ENCODE peak calls at places on chromosomes 12 and 14, in seven cellular contexts. X is mesendoderm, D is IMR-90, T is H9, O is mesenchymal stem cell, K is neuronal stem cell, G is H1. S is an unnamed sample.

GRCh38 chr12:67069451-67070306 is 199.5 kb upstream of the CAND1 start:
- DNase-seq in X (peak), D (no peak), T (peak), O (peak), K (peak), G (peak), S (peak)

GRCh38 chr14:59474172-59474571 is 9.0 kb upstream of the GPR135 start:
- DNase-seq in X (no peak), D (peak), T (no peak), O (no peak), K (no peak), G (no peak), S (no peak)

GRCh38 chr12:99476956-99477355 is 170.6 kb upstream of the GARIN6 start:
- DNase-seq in X (no peak), D (no peak), T (no peak), O (no peak), K (no peak), G (no peak), S (no peak)

GRCh38 chr12:77728018-77728417 is 102.7 kb upstream of the NAV3 start:
- DNase-seq in X (no peak), D (no peak), T (no peak), O (no peak), K (no peak), G (no peak), S (no peak)

GRCh38 chr14:104794099-104794498 is 1.4 kb downstream of the AKT1 start:
- DNase-seq in X (peak), D (peak), T (peak), O (peak), K (no peak), G (peak), S (peak)

GRCh38 chr12:112183141-112183581 is 57.8 kb downstream of the TRAFD1 start:
- DNase-seq in X (no peak), D (peak), T (no peak), O (no peak), K (no peak), G (no peak), S (no peak)

GRCh38 chr14:77125275-77126073 is 16.1 kb downstream of the ZDHHC22 start:
- DNase-seq in X (peak), D (no peak), T (peak), O (no peak), K (no peak), G (no peak), S (no peak)

GRCh38 chr12:52426034-52426433 is 8.1 kb downstream of the KRT75 start:
- DNase-seq in X (no peak), D (no peak), T (no peak), O (no peak), K (no peak), G (no peak), S (no peak)

GRCh38 chr14:97077253-97077653 is 280.1 kb downstream of the VRK1 start:
- DNase-seq in X (no peak), D (no peak), T (no peak), O (peak), K (no peak), G (no peak), S (peak)

GRCh38 chr12:81083906-81084513 is 6.1 kb downstream of the ACSS3 start:
- DNase-seq in X (no peak), D (no peak), T (no peak), O (no peak), K (no peak), G (no peak), S (no peak)

GRCh38 chr12:77133566-77133965 is 68.2 kb upstream of the E2F7 start:
- DNase-seq in X (peak), D (peak), T (peak), O (peak), K (peak), G (peak), S (no peak)

DNA sequence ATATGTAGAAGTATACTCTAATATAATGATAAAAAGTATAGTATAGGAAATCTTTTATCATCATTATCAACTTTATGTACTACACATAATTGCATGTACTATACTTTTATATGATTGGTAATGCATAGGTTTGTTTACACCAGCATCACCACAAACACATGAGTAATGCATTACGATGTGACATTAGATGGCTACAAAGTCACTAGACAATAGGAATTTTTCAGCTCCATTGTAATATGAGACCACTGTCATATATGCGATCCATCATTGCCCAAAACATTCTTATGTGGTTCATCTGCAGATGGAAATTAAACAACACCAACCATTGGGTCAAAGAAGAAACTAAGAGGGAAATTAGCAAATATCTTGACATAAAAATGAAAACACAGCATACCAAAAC is 4.4 kb downstream of the ADAM20 start:
- DNase-seq in X (no peak), D (no peak), T (no peak), O (no peak), K (no peak), G (no peak), S (no peak)
- H3K18ac ChIP-seq in X (no peak), D (no peak), T (no peak), O (no peak), K (no peak), G (no peak), S (no peak)

GRCh38 chr12:496736-497135 is 37.0 kb downstream of the B4GALNT3 start:
- DNase-seq in X (no peak), D (no peak), T (peak), O (no peak), K (no peak), G (no peak), S (no peak)
- H3K18ac ChIP-seq in X (no peak), D (no peak), T (no peak), O (no peak), K (no peak), G (no peak), S (no peak)

GRCh38 chr14:70882771-70883492 is 24.3 kb upstream of the PCNX1 start:
- DNase-seq in X (no peak), D (peak), T (no peak), O (peak), K (no peak), G (no peak), S (no peak)

GRCh38 chr14:70885343-70886014 is 21.8 kb upstream of the PCNX1 start:
- DNase-seq in X (no peak), D (no peak), T (no peak), O (no peak), K (no peak), G (no peak), S (no peak)

GRCh38 chr14:70884595-70885342 is 22.5 kb upstream of the PCNX1 start:
- DNase-seq in X (no peak), D (no peak), T (no peak), O (no peak), K (no peak), G (no peak), S (no peak)

GRCh38 chr14:70879448-70879847 is 27.8 kb upstream of the PCNX1 start:
- DNase-seq in X (no peak), D (peak), T (no peak), O (no peak), K (no peak), G (no peak), S (no peak)

GRCh38 chr14:70881549-70882174 is 25.6 kb upstream of the PCNX1 start:
- DNase-seq in X (no peak), D (no peak), T (no peak), O (no peak), K (no peak), G (no peak), S (no peak)
- H3K18ac ChIP-seq in X (no peak), D (no peak), T (no peak), O (no peak), K (no peak), G (no peak), S (no peak)

GRCh38 chr14:95849761-95850160 is 26.9 kb upstream of the TUNAR start:
- DNase-seq in X (peak), D (no peak), T (no peak), O (no peak), K (no peak), G (no peak), S (no peak)
- H3K18ac ChIP-seq in X (no peak), D (no peak), T (no peak), O (no peak), K (no peak), G (no peak), S (no peak)

GRCh38 chr12:131389051-131390013 is 321.6 kb upstream of the SFSWAP start:
- DNase-seq in X (no peak), D (no peak), T (no peak), O (no peak), K (no peak), G (no peak), S (no peak)
- H3K18ac ChIP-seq in X (no peak), D (no peak), T (no peak), O (no peak), K (no peak), G (peak), S (no peak)

DNA sequence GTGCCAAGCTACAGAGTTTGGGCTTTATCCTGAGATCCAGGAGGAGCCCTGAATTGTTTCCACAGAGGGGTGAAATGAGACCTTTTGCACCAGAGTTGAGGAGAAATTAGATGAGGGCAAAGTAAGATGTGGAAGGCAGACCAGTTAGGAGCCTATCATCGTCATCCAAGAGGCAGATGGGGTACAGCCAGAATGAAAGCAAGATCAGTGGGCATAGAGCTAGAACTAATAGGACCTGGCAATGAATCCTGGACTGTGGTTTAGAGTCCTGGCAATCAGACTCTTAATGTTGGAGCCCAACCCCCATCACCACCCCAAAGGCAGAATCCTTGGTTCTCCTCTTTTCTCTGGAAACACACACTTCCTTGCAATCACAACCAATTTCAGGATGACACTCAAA is 166.6 kb upstream of the HMGA2 start:
- DNase-seq in X (no peak), D (no peak), T (no peak), O (no peak), K (no peak), G (no peak), S (no peak)
- H3K18ac ChIP-seq in X (peak), D (peak), T (no peak), O (peak), K (no peak), G (no peak), S (no peak)

DNA sequence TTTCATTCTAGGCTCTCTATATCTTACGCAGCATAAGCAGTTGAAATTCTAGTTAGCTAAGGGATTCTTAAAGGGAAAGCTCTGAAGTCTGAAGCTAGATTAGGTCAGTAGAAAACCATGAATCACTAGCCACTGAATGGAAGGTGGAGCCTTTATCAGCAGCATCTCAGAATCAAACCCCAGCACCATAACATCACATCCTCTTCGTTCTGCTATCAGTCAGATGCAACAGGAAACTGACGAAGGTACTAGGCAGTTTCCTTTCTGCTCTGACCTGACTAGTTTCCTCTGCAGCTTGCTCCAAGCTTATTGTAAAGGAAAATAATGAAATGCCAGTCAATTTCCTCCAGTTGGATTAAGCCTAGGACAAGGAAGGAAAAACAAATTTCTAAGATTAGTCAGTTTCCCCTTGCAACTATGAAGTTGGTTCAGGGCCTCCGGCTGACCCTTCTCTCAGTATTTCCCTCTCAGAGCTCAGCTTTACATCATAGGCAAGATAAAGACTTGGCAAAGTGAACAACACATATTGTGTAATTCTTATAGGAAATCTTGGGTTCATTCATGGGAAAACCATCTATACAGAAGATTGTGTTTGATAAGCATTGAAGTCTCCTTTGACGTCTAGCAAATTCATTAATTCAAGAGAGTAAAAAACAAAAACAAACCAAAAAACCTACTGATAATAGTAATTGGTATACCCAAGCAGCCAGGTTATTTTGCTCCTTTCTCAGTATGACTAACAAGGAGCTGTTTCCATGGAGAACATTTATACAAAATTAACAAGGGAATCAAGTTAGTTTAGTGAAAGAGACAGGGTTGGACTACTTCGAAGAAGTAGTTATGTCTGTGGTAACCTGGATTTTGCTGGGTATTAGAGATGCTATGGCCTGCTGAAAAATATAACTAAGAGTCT is 43.4 kb upstream of the CFAP54 start:
- DNase-seq in X (peak), D (peak), T (no peak), O (peak), K (no peak), G (no peak), S (no peak)
- H3K18ac ChIP-seq in X (peak), D (peak), T (no peak), O (no peak), K (no peak), G (no peak), S (no peak)

DNA sequence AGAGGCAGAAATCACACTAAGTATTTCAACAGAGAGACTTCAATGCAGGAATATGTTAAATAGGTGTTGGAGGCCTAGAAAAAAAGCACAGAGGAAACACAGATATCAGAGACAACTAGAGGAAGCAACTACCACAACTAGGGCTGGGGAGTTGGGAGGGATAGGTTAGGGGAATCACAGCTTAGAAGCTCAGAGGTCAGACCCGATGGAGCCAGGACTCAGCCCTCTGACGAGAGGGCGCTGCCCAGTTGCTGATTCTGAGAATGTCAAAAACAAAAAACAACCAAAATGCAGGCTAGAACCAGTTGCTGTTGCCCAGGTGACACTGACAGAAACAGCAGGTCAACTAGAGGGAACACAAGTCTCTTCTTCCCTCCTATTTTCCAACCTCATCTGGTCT is 2.9 kb upstream of the GARIN2 start:
- DNase-seq in X (peak), D (no peak), T (no peak), O (no peak), K (no peak), G (no peak), S (no peak)
- H3K18ac ChIP-seq in X (no peak), D (peak), T (no peak), O (no peak), K (no peak), G (no peak), S (no peak)

DNA sequence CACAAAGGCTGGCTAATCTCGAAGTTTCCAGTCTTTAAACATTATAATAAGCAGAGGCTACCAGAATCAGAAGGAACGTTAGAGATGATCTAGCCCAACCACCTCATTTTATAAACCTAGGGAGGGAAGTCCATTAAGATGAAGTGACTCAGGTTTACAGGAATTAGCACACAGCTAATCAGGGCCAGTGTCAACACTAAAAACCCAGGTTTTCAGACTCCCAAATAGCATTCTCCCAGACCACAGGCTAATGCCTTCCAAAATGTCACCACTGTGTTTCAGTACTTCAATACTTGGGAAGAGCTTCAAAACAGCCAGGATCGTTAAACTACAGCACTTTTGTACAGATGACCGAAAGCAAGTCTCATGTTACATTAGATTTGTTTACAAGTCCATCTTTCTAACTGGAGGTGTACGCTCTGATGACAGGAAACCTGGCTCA is 89.2 kb downstream of the FOXN3 start:
- DNase-seq in X (no peak), D (peak), T (no peak), O (peak), K (no peak), G (no peak), S (no peak)
- H3K18ac ChIP-seq in X (no peak), D (peak), T (no peak), O (peak), K (no peak), G (no peak), S (no peak)

GRCh38 chr12:79776111-79776510 is 85.3 kb upstream of the PAWR start:
- DNase-seq in X (no peak), D (peak), T (no peak), O (peak), K (no peak), G (no peak), S (peak)
- H3K18ac ChIP-seq in X (no peak), D (no peak), T (no peak), O (no peak), K (no peak), G (no peak), S (no peak)

S was measured in trophoblast cell.